ENCODE peak calls at places on chromosomes 7 and 10, in seven cellular contexts. O, F, Z, M, J, E and A are unnamed samples.
A peak's percentile ranks its signal among the peaks of the same experiment; 100 is the strongest.

GRCh38 chr10:45649296-45649695 is 23.3 kb downstream of the ZFAND4 start:
- DNase-seq in O (no peak), F (no peak), Z (no peak), M (no peak), J (no peak), E (no peak), A (no peak)

GRCh38 chr10:66822801-66823200 is 103.0 kb upstream of the LRRTM3 start:
- DNase-seq in O (no peak), F (no peak), Z (no peak), M (peak; percentile 67), J (no peak), E (no peak), A (no peak)

GRCh38 chr7:96233528-96234154 is 88.3 kb downstream of the SLC25A13 start:
- DNase-seq in O (no peak), F (no peak), Z (no peak), M (no peak), J (no peak), E (no peak), A (no peak)

GRCh38 chr10:62082729-62083412 is 181.4 kb downstream of the ARID5B start:
- DNase-seq in O (peak; percentile 38), F (peak; percentile 66), Z (no peak), M (no peak), J (no peak), E (no peak), A (no peak)

GRCh38 chr7:130491841-130492518 is at the start of gene MEST:
- DNase-seq in O (peak; percentile 39), F (no peak), Z (no peak), M (peak; percentile 75), J (no peak), E (peak; percentile 17), A (no peak)

GRCh38 chr10:128111686-128112085 is 14.5 kb downstream of the MKI67 start:
- DNase-seq in O (no peak), F (no peak), Z (no peak), M (no peak), J (no peak), E (no peak), A (no peak)

GRCh38 chr7:71661671-71662224 is 529.8 kb downstream of the GALNT17 start:
- DNase-seq in O (no peak), F (no peak), Z (no peak), M (no peak), J (no peak), E (no peak), A (no peak)

GRCh38 chr10:23686722-23687121 is 247.8 kb downstream of the OTUD1 start:
- DNase-seq in O (no peak), F (no peak), Z (no peak), M (no peak), J (no peak), E (no peak), A (no peak)

GRCh38 chr7:47748041-47748440 is 166.1 kb upstream of the TNS3 start:
- DNase-seq in O (no peak), F (no peak), Z (no peak), M (no peak), J (no peak), E (no peak), A (no peak)

GRCh38 chr7:2968176-2968575 is 75.5 kb downstream of the CARD11 start:
- DNase-seq in O (no peak), F (no peak), Z (no peak), M (no peak), J (no peak), E (no peak), A (no peak)

GRCh38 chr7:133230591-133231194 is 22.2 kb upstream of the EXOC4 start:
- DNase-seq in O (no peak), F (peak; percentile 49), Z (no peak), M (peak; percentile 84), J (peak; percentile 16), E (peak; percentile 15), A (no peak)

GRCh38 chr7:85464042-85464651 is 277.3 kb upstream of the SEMA3D start:
- DNase-seq in O (no peak), F (no peak), Z (no peak), M (no peak), J (no peak), E (no peak), A (no peak)

GRCh38 chr10:124723826-124724225 is 20.4 kb downstream of the FAM53B start:
- DNase-seq in O (no peak), F (no peak), Z (no peak), M (no peak), J (no peak), E (no peak), A (no peak)

GRCh38 chr10:99329238-99329890 is at the start of gene CNNM1:
- DNase-seq in O (no peak), F (peak; percentile 32), Z (no peak), M (peak; percentile 88), J (no peak), E (peak; percentile 28), A (no peak)

GRCh38 chr10:79316671-79317431 is 30.4 kb upstream of the PPIF start:
- DNase-seq in O (no peak), F (peak; percentile 25), Z (no peak), M (no peak), J (no peak), E (no peak), A (no peak)

GRCh38 chr7:18890134-18890533 is 227.3 kb downstream of the TWIST1 start:
- DNase-seq in O (no peak), F (peak; percentile 74), Z (no peak), M (no peak), J (peak; percentile 38), E (no peak), A (no peak)

GRCh38 chr10:125148021-125148439 is 12.3 kb downstream of the CTBP2 start:
- DNase-seq in O (no peak), F (peak; percentile 55), Z (no peak), M (no peak), J (no peak), E (no peak), A (no peak)

DNA sequence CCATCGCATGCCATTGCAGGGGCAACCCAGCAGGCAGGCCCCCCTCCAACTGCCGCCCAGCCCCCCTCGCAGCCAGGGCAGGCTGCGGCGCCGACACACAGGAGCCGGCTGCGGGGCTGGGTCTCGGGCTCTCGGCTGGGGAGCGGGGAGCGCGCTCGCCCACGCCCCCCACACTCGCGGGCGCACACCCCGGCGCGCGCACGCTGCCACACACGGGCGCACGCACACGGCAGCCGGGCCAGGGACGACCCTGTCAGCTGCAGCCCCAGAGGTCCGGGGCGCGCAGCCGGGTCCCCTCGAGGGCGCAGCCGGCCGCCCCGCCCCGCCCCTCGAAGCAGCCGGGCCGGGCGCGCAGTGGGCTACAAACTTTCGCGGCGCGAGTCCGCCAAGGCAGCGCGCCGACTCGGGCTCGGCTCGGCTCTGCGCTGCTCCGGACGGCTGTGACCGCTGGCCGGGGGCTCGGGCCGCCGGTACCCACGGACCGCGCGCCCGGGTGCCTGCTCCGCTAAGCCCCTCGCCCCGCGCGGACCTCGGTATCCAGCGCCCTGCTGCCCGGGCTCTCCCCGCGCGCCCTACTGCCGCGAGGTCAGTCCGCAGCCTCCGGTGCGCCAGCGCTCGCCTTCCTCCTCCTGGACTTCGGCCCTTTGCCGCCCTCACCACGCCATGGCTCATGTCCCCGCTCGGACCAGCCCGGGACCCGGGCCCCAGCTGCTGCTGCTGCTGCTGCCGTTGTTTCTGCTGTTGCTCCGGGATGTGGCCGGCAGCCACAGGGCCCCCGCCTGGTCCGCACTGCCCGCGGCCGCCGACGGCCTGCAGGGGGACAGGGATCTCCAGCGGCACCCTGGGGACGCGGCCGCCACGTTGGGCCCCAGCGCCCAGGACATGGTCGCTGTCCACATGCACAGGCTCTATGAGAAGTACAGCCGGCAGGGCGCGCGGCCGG is at the start of gene GDF10:
- DNase-seq in O (no peak), F (no peak), Z (no peak), M (peak; percentile 78), J (no peak), E (peak; percentile 34), A (no peak)
- TF ChIP-seq CTCF in O (no peak), F (no peak), Z (no peak), M (peak; percentile 68), J (no peak), E (peak; percentile 52), A (no peak)

DNA sequence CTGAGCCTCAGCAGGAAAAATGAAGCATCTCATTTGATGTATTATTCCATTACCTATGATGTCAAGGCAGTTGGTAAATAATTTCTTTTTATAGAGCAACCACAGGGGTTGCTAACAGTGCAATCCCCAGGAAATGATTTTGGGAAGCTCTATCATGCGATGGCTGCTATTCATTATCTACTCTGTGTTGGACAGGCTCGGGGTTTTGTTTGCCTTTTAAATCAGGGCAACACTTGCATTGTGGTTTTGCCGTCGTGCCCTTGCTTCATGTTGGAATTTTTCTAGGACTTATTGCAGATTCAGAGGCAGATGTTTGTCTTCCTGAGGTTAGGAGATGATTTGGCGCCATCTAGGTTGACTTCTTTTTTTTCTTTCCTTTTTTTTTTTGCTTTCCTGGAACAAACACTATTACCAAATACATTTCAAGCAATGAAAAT is 128.4 kb downstream of the BICC1 start:
- DNase-seq in O (no peak), F (peak; percentile 100), Z (no peak), M (no peak), J (peak; percentile 99), E (no peak), A (no peak)
- TF ChIP-seq CTCF in O (no peak), F (peak; percentile 42), Z (peak; percentile 22), M (peak; percentile 60), J (peak; percentile 36), E (no peak), A (no peak)

DNA sequence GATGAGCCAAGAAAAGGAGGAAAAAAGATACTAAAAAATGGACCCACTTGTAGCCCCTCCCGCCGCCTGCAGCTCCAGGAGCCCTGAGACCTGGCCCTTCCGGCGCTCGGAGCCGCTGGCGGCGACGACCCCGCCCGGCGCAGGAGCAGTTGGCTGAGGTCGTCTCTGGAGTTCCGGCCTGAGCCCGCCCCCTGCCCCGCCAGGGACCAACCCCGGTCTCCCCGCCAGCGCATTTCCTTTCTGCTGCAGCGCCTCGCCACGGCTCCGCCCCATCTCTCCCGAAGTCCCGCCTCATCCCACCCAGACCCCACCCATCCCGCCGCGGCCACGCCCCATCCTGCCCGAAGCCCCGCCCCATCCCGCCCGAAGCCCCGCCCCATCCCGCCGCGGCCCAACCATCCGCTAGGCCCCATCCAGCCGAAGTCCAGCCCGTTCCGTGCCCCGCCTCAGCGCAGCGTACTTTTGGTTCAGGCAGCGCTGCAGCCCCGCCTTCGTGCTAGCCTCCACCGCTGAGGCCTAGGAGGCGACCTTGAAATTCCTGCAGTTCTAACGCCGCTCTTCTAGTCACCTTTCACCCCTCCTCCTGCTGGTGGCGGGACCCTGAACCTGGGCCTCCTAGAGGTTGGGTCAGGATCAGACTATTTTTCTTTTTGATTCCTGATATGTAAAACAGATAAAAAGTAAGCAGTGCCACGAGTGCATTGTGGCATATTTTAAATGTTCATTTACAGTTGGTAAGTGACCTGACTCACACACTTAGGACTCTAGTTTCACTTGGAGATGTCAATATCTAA is at the start of gene STN1:
- DNase-seq in O (peak; percentile 95), F (peak; percentile 96), Z (peak; percentile 66), M (peak; percentile 99), J (peak; percentile 83), E (peak; percentile 92), A (peak; percentile 95)
- TF ChIP-seq CTCF in O (no peak), F (peak; percentile 25), Z (no peak), M (peak; percentile 73), J (no peak), E (peak; percentile 48), A (no peak)

GRCh38 chr7:91796122-91796521 is 84.4 kb downstream of the MTERF1 start:
- DNase-seq in O (no peak), F (no peak), Z (no peak), M (no peak), J (no peak), E (no peak), A (no peak)

GRCh38 chr7:91801331-91801983 is 79.0 kb downstream of the MTERF1 start:
- DNase-seq in O (no peak), F (no peak), Z (no peak), M (no peak), J (no peak), E (no peak), A (no peak)

GRCh38 chr7:91798425-91798824 is 82.1 kb downstream of the MTERF1 start:
- DNase-seq in O (no peak), F (no peak), Z (no peak), M (no peak), J (no peak), E (no peak), A (no peak)

GRCh38 chr7:91800389-91800788 is 80.1 kb downstream of the MTERF1 start:
- DNase-seq in O (no peak), F (no peak), Z (no peak), M (no peak), J (no peak), E (no peak), A (no peak)
- TF ChIP-seq CTCF in O (no peak), F (no peak), Z (no peak), M (no peak), J (no peak), E (no peak), A (no peak)